ENCODE peak calls at places on chromosomes 6 and 20, in eight cellular contexts. One of them, this sample, is unnamed.

GRCh38 chr6:145271601-145272000 is 463.7 kb downstream of the EPM2A start:
- DNase-seq in transverse colon: no peak
- DNase-seq in upper lobe of left lung: no peak
- DNase-seq in endothelial cell of umbilical vein: no peak
- DNase-seq in HepG2: no peak
- DNase-seq in Panc1: no peak
- DNase-seq in stomach: no peak
- DNase-seq in esophagus muscularis mucosa: no peak
- DNase-seq in this sample: no peak

GRCh38 chr6:15430181-15430580 is 184.3 kb downstream of the JARID2 start:
- DNase-seq in transverse colon: no peak
- DNase-seq in upper lobe of left lung: no peak
- DNase-seq in endothelial cell of umbilical vein: no peak
- DNase-seq in HepG2: no peak
- DNase-seq in Panc1: no peak
- DNase-seq in stomach: no peak
- DNase-seq in esophagus muscularis mucosa: no peak
- DNase-seq in this sample: no peak

GRCh38 chr20:22815584-22815983 is 219.5 kb upstream of the SSTR4 start:
- DNase-seq in transverse colon: no peak
- DNase-seq in upper lobe of left lung: no peak
- DNase-seq in endothelial cell of umbilical vein: no peak
- DNase-seq in HepG2: no peak
- DNase-seq in Panc1: no peak
- DNase-seq in stomach: no peak
- DNase-seq in esophagus muscularis mucosa: no peak
- DNase-seq in this sample: no peak

GRCh38 chr20:57263127-57263609 is 3.3 kb downstream of the BMP7 start:
- DNase-seq in transverse colon: no peak
- DNase-seq in upper lobe of left lung: no peak
- DNase-seq in endothelial cell of umbilical vein: no peak
- DNase-seq in HepG2: no peak
- DNase-seq in Panc1: no peak
- DNase-seq in stomach: no peak
- DNase-seq in esophagus muscularis mucosa: no peak
- DNase-seq in this sample: no peak

GRCh38 chr20:25272223-25273000 is 24.5 kb downstream of the PYGB start:
- DNase-seq in transverse colon: peak
- DNase-seq in upper lobe of left lung: no peak
- DNase-seq in endothelial cell of umbilical vein: no peak
- DNase-seq in HepG2: no peak
- DNase-seq in Panc1: no peak
- DNase-seq in stomach: peak
- DNase-seq in esophagus muscularis mucosa: no peak
- DNase-seq in this sample: no peak

GRCh38 chr20:25197173-25197869 is 1.8 kb downstream of the ENTPD6 start:
- DNase-seq in transverse colon: peak
- DNase-seq in upper lobe of left lung: no peak
- DNase-seq in endothelial cell of umbilical vein: no peak
- DNase-seq in HepG2: no peak
- DNase-seq in Panc1: no peak
- DNase-seq in stomach: no peak
- DNase-seq in esophagus muscularis mucosa: peak
- DNase-seq in this sample: no peak

GRCh38 chr6:15855311-15855710 is 192.5 kb upstream of the DTNBP1 start:
- DNase-seq in transverse colon: no peak
- DNase-seq in upper lobe of left lung: no peak
- DNase-seq in endothelial cell of umbilical vein: no peak
- DNase-seq in HepG2: no peak
- DNase-seq in Panc1: no peak
- DNase-seq in stomach: no peak
- DNase-seq in esophagus muscularis mucosa: no peak
- DNase-seq in this sample: no peak

GRCh38 chr6:45184937-45185336 is 143.2 kb upstream of the RUNX2 start:
- DNase-seq in transverse colon: no peak
- DNase-seq in upper lobe of left lung: no peak
- DNase-seq in endothelial cell of umbilical vein: no peak
- DNase-seq in HepG2: no peak
- DNase-seq in Panc1: no peak
- DNase-seq in stomach: no peak
- DNase-seq in esophagus muscularis mucosa: no peak
- DNase-seq in this sample: no peak

GRCh38 chr20:40676870-40677269 is 12.2 kb downstream of the MAFB start:
- DNase-seq in transverse colon: no peak
- DNase-seq in upper lobe of left lung: no peak
- DNase-seq in endothelial cell of umbilical vein: no peak
- DNase-seq in HepG2: no peak
- DNase-seq in Panc1: no peak
- DNase-seq in stomach: no peak
- DNase-seq in esophagus muscularis mucosa: no peak
- DNase-seq in this sample: no peak

GRCh38 chr6:15313367-15313766 is 67.5 kb downstream of the JARID2 start:
- DNase-seq in transverse colon: no peak
- DNase-seq in upper lobe of left lung: peak
- DNase-seq in endothelial cell of umbilical vein: no peak
- DNase-seq in HepG2: no peak
- DNase-seq in Panc1: no peak
- DNase-seq in stomach: no peak
- DNase-seq in esophagus muscularis mucosa: no peak
- DNase-seq in this sample: no peak

GRCh38 chr6:135008072-135008940 is 46.3 kb downstream of the HBS1L start:
- DNase-seq in transverse colon: no peak
- DNase-seq in upper lobe of left lung: no peak
- DNase-seq in endothelial cell of umbilical vein: no peak
- DNase-seq in HepG2: peak
- DNase-seq in Panc1: no peak
- DNase-seq in stomach: no peak
- DNase-seq in esophagus muscularis mucosa: no peak
- DNase-seq in this sample: no peak

GRCh38 chr20:47957135-47957534 is 171.9 kb upstream of the SULF2 start:
- DNase-seq in transverse colon: no peak
- DNase-seq in upper lobe of left lung: no peak
- DNase-seq in endothelial cell of umbilical vein: no peak
- DNase-seq in HepG2: no peak
- DNase-seq in Panc1: no peak
- DNase-seq in stomach: no peak
- DNase-seq in esophagus muscularis mucosa: no peak
- DNase-seq in this sample: no peak

DNA sequence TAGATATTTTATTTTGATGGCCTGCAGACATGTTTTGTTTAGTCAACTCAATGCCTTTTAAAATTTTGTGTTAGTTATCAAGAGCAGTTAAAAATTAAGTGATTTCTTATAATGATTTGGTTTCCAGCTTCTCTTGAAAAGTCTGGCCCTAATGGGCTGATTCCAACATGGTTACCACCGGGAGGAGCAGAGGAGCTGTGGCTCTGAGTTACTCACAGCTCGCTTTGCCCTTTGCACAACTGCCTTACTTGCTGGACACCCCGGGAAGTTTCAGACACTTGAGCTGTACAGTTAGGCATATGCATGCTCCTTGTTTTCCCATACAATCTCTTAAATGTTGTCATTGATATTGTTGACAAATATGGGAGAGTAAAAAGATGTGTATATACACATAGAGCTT is 173.1 kb upstream of the MMS22L start:
- DNase-seq in transverse colon: no peak
- DNase-seq in upper lobe of left lung: no peak
- DNase-seq in endothelial cell of umbilical vein: no peak
- DNase-seq in HepG2: no peak
- DNase-seq in Panc1: no peak
- DNase-seq in stomach: no peak
- DNase-seq in esophagus muscularis mucosa: no peak
- DNase-seq in this sample: no peak
- TF ChIP-seq CTCF in transverse colon: no peak
- TF ChIP-seq CTCF in upper lobe of left lung: no peak
- TF ChIP-seq CTCF in endothelial cell of umbilical vein: no peak
- TF ChIP-seq CTCF in HepG2: no peak
- TF ChIP-seq CTCF in Panc1: no peak
- TF ChIP-seq CTCF in stomach: no peak
- TF ChIP-seq CTCF in esophagus muscularis mucosa: no peak
- TF ChIP-seq CTCF in this sample: no peak

GRCh38 chr6:9140181-9140580 is 704.8 kb upstream of the SLC35B3 start:
- DNase-seq in transverse colon: peak
- DNase-seq in upper lobe of left lung: peak
- DNase-seq in endothelial cell of umbilical vein: no peak
- DNase-seq in HepG2: no peak
- DNase-seq in Panc1: peak
- DNase-seq in stomach: peak
- DNase-seq in esophagus muscularis mucosa: no peak
- DNase-seq in this sample: no peak
- TF ChIP-seq POLR2AphosphoS5 in transverse colon: no peak
- TF ChIP-seq POLR2AphosphoS5 in upper lobe of left lung: no peak
- TF ChIP-seq POLR2AphosphoS5 in endothelial cell of umbilical vein: no peak
- TF ChIP-seq POLR2AphosphoS5 in HepG2: no peak
- TF ChIP-seq POLR2AphosphoS5 in Panc1: no peak
- TF ChIP-seq POLR2AphosphoS5 in stomach: no peak
- TF ChIP-seq POLR2AphosphoS5 in esophagus muscularis mucosa: no peak
- TF ChIP-seq POLR2AphosphoS5 in this sample: no peak

GRCh38 chr6:46419576-46420002 is 71.7 kb downstream of the RCAN2 start:
- DNase-seq in transverse colon: peak
- DNase-seq in upper lobe of left lung: peak
- DNase-seq in endothelial cell of umbilical vein: peak
- DNase-seq in HepG2: peak
- DNase-seq in Panc1: peak
- DNase-seq in stomach: peak
- DNase-seq in esophagus muscularis mucosa: no peak
- DNase-seq in this sample: peak
- TF ChIP-seq CTCF in transverse colon: peak
- TF ChIP-seq CTCF in upper lobe of left lung: peak
- TF ChIP-seq CTCF in endothelial cell of umbilical vein: peak
- TF ChIP-seq CTCF in HepG2: peak
- TF ChIP-seq CTCF in Panc1: peak
- TF ChIP-seq CTCF in stomach: no peak
- TF ChIP-seq CTCF in esophagus muscularis mucosa: peak
- TF ChIP-seq CTCF in this sample: peak

DNA sequence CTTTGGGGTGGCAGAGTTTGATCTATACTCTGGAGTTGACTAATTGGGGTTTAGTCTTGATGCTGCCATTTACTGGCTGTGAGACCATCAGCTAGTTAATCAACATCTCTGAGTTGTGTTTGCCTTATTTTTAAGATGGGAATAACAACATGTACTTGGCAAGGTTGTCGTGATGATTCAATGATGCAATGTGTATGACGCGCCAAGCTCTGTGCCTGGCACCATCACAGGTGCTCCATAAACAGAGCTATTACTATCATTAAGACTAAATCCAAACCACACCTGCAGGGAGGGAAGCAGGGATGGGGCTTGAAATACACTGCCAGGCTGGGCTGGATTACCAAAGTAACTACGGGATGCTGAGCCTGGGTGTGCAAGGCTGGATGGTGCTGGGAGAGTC is 60.1 kb upstream of the E2F3 start:
- DNase-seq in transverse colon: no peak
- DNase-seq in upper lobe of left lung: no peak
- DNase-seq in endothelial cell of umbilical vein: no peak
- DNase-seq in HepG2: no peak
- DNase-seq in Panc1: no peak
- DNase-seq in stomach: no peak
- DNase-seq in esophagus muscularis mucosa: no peak
- DNase-seq in this sample: no peak
- TF ChIP-seq POLR2AphosphoS5 in transverse colon: no peak
- TF ChIP-seq POLR2AphosphoS5 in upper lobe of left lung: no peak
- TF ChIP-seq POLR2AphosphoS5 in endothelial cell of umbilical vein: no peak
- TF ChIP-seq POLR2AphosphoS5 in HepG2: no peak
- TF ChIP-seq POLR2AphosphoS5 in Panc1: no peak
- TF ChIP-seq POLR2AphosphoS5 in stomach: no peak
- TF ChIP-seq POLR2AphosphoS5 in esophagus muscularis mucosa: no peak
- TF ChIP-seq POLR2AphosphoS5 in this sample: no peak

GRCh38 chr6:114100421-114100820 is 129.5 kb upstream of the HDAC2 start:
- DNase-seq in transverse colon: no peak
- DNase-seq in upper lobe of left lung: no peak
- DNase-seq in endothelial cell of umbilical vein: peak
- DNase-seq in HepG2: no peak
- DNase-seq in Panc1: no peak
- DNase-seq in stomach: no peak
- DNase-seq in esophagus muscularis mucosa: no peak
- DNase-seq in this sample: no peak

GRCh38 chr6:114101255-114101654 is 130.3 kb upstream of the HDAC2 start:
- DNase-seq in transverse colon: no peak
- DNase-seq in upper lobe of left lung: no peak
- DNase-seq in endothelial cell of umbilical vein: no peak
- DNase-seq in HepG2: no peak
- DNase-seq in Panc1: no peak
- DNase-seq in stomach: no peak
- DNase-seq in esophagus muscularis mucosa: no peak
- DNase-seq in this sample: no peak

GRCh38 chr6:114092943-114093342 is 122.0 kb upstream of the HDAC2 start:
- DNase-seq in transverse colon: no peak
- DNase-seq in upper lobe of left lung: no peak
- DNase-seq in endothelial cell of umbilical vein: no peak
- DNase-seq in HepG2: peak
- DNase-seq in Panc1: no peak
- DNase-seq in stomach: no peak
- DNase-seq in esophagus muscularis mucosa: no peak
- DNase-seq in this sample: no peak

GRCh38 chr6:114096553-114097172 is 125.7 kb upstream of the HDAC2 start:
- DNase-seq in transverse colon: no peak
- DNase-seq in upper lobe of left lung: no peak
- DNase-seq in endothelial cell of umbilical vein: peak
- DNase-seq in HepG2: peak
- DNase-seq in Panc1: no peak
- DNase-seq in stomach: no peak
- DNase-seq in esophagus muscularis mucosa: no peak
- DNase-seq in this sample: no peak
- TF ChIP-seq CTCF in transverse colon: peak
- TF ChIP-seq CTCF in upper lobe of left lung: peak
- TF ChIP-seq CTCF in endothelial cell of umbilical vein: peak
- TF ChIP-seq CTCF in HepG2: peak
- TF ChIP-seq CTCF in Panc1: peak
- TF ChIP-seq CTCF in stomach: no peak
- TF ChIP-seq CTCF in esophagus muscularis mucosa: peak
- TF ChIP-seq CTCF in this sample: peak